ENCODE peak calls at places on chromosomes 2 and 18, in nine cellular contexts. I is right lobe of liver, O is esophagus muscularis mucosa, W is IMR-90, Y is K562, G is heart left ventricle, N is vagina, C is A549, F is thyroid gland. B is an unnamed sample. For H3K4me1, the result is how much of the 10 kb centered on the place peaks cover.

GRCh38 chr18:42174909-42175308 is 219.9 kb downstream of the PIK3C3 start:
- DNase-seq in I (no peak), G (no peak), F (no peak), C (no peak), W (no peak), Y (no peak), N (no peak), O (no peak), B (no peak)

GRCh38 chr2:164073758-164074094 is 337.9 kb upstream of the FIGN start:
- DNase-seq in F (no peak), G (no peak), W (no peak), I (no peak), C (no peak), Y (no peak), N (no peak), O (no peak), B (no peak)

GRCh38 chr2:3485166-3485565 is 34.2 kb downstream of the ADI1 start:
- DNase-seq in F (no peak), W (no peak), I (no peak), Y (no peak), G (no peak), N (no peak), O (no peak), C (no peak), B (peak)

GRCh38 chr2:176494949-176495353 is 225.7 kb downstream of the MTX2 start:
- DNase-seq in G (no peak), N (no peak), F (peak), I (no peak), O (no peak), W (no peak), C (no peak), Y (no peak), B (peak)

GRCh38 chr2:193824474-193824873 is 1629.7 kb upstream of the TMEFF2 start:
- DNase-seq in N (no peak), C (peak), G (no peak), Y (no peak), W (no peak), O (no peak), F (no peak), I (no peak), B (no peak)

GRCh38 chr2:15560404-15560987 is 638 bp downstream of the NBAS start:
- DNase-seq in N (no peak), G (no peak), O (no peak), Y (peak), I (no peak), F (peak), C (peak), W (peak), B (no peak)

GRCh38 chr2:41038408-41038807 is 586.5 kb upstream of the SLC8A1 start:
- DNase-seq in I (no peak), Y (no peak), O (no peak), C (no peak), N (no peak), F (no peak), G (no peak), W (peak), B (no peak)

GRCh38 chr2:196242131-196242620 is 70.8 kb upstream of the STK17B start:
- DNase-seq in W (peak), I (no peak), F (no peak), G (no peak), C (no peak), O (no peak), N (no peak), Y (no peak), B (no peak)

GRCh38 chr2:177072069-177072468 is 140.5 kb upstream of the HNRNPA3 start:
- DNase-seq in Y (no peak), F (no peak), W (no peak), N (no peak), I (no peak), O (no peak), G (no peak), C (no peak), B (no peak)

GRCh38 chr2:239222346-239223028 is 178.3 kb downstream of the HDAC4 start:
- DNase-seq in I (peak), G (no peak), C (no peak), N (no peak), O (no peak), Y (no peak), W (peak), F (no peak), B (peak)

GRCh38 chr2:108382196-108382595 is 4.4 kb downstream of the SULT1C4 start:
- DNase-seq in G (no peak), O (no peak), C (no peak), Y (no peak), N (no peak), W (peak), F (no peak), I (no peak), B (no peak)

GRCh38 chr2:11669454-11670291 is at the start of gene NTSR2:
- DNase-seq in C (peak), I (no peak), O (no peak), W (peak), F (peak), N (no peak), G (peak), Y (peak), B (peak)

GRCh38 chr2:11676640-11677039 is 6.6 kb upstream of the NTSR2 start:
- DNase-seq in F (no peak), C (peak), G (no peak), O (no peak), I (no peak), N (no peak), Y (no peak), W (no peak), B (peak)

GRCh38 chr2:11675423-11676112 is 5.6 kb upstream of the NTSR2 start:
- DNase-seq in I (no peak), Y (no peak), F (no peak), G (no peak), C (no peak), O (no peak), N (no peak), W (no peak), B (no peak)

GRCh38 chr2:11674983-11675382 is 5.0 kb upstream of the NTSR2 start:
- DNase-seq in G (no peak), N (no peak), Y (no peak), F (no peak), O (no peak), I (no peak), W (no peak), C (no peak), B (no peak)

DNA sequence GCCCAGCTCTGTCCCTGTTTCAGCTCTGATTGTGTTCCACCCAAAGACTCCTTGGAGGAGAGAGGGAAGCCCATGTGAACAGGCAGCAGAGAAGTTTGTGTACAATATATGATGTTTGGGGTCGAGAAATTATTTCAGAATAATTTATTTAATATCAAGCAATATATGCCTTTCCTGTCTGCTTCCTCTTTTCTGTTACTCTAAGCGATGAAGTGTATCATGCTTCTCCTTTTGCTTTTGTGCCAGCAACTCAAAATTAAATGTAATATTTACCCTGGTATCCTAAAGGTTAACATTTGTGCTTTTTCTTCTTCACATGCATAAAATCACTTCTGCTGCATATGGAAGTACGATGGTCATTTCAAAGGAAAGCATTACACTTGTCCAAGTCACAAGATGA is 2.4 kb upstream of the NTSR2 start:
- DNase-seq in I (no peak), W (no peak), G (no peak), O (no peak), Y (no peak), N (no peak), F (no peak), C (no peak), B (no peak)
- TF ChIP-seq POLR2A in I (no peak), W (no peak), G (no peak), O (no peak), Y (no peak), N (no peak), F (no peak), C (no peak), B (no peak)

GRCh38 chr18:62329676-62330454 is 4.8 kb downstream of the TNFRSF11A start:
- DNase-seq in O (no peak), F (peak), G (peak), Y (no peak), N (no peak), W (peak), I (peak), C (no peak), B (no peak)

GRCh38 chr18:62328775-62329525 is 3.8 kb downstream of the TNFRSF11A start:
- DNase-seq in W (no peak), G (no peak), N (no peak), I (no peak), C (no peak), F (no peak), Y (no peak), O (no peak), B (no peak)

GRCh38 chr18:62325806-62326645 is 916 bp downstream of the TNFRSF11A start:
- DNase-seq in C (peak), N (no peak), F (peak), W (peak), O (no peak), G (no peak), Y (no peak), I (no peak), B (no peak)

GRCh38 chr18:62326646-62327348 is 1.7 kb downstream of the TNFRSF11A start:
- DNase-seq in G (no peak), F (no peak), N (no peak), Y (no peak), W (no peak), C (no peak), O (no peak), I (no peak), B (no peak)

DNA sequence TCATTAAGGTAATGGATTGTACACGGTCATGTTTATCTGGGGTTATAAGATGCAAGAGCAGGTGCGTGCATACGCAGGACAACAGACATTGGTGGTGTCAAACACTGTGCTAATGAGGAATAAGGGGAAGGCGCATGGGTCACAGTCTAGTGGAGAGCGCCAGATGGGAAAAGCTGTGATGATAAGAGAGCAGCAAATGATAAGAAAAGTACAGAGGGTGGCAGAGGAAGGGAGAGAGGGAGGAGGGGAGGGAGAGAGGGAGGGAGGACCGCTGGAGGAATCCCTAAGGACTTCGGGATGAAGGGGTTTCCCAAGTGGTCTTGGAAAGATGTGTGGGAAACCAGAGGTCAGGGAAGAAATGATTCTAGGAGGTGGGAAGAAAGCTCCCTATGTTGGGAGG is 2.9 kb downstream of the TNFRSF11A start:
- DNase-seq in Y (no peak), O (no peak), I (no peak), F (no peak), N (no peak), W (no peak), G (no peak), C (no peak), B (no peak)
- H3K4me1 ChIP-seq in Y (under half), O (under half), I (under half), F (under half), N (under half), W (under half), G (under half), C (under half), B (under half)

GRCh38 chr2:223600056-223600455 is 2.1 kb downstream of the SCG2 start:
- DNase-seq in G (no peak), N (no peak), W (peak), Y (no peak), C (no peak), I (no peak), O (no peak), F (no peak), B (no peak)
- H3K27ac ChIP-seq in G (no peak), N (no peak), W (no peak), Y (no peak), C (no peak), I (no peak), O (no peak), F (no peak), B (no peak)

DNA sequence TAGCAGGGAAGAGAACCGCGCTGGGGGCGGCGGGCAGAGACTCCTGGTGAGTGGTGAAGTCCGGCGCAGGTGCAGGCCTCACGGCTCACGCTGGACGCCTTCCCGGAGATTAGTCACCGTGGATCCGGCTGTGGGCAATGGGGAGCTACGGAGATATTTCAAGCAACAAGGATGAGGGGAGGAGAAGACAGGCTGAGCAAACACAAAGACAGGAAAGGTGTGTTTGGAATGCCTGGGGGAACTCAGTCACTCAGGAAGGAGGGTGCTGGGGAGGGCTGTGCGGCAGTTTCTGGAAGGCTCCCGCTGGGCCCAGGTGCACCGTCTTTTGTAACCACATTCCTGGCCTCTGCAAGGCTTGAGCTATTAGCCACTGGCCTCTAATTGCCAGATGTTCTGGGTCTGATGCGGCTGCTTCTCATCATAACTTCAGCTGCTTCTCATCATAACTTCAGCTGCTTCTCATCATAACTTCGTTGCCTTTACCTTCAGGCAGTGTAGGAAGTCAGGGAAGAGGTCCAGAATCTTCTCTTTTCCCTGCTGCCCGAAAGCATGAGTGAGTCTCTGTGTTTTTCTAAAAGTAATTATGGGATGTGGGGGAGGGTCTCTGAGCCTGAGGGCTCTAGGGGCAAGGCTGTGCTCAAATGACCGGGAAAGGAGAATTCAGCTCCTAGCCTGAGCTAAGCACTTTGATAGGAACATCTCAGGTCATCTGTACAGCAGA is 118.9 kb downstream of the PXDN start:
- DNase-seq in F (peak), Y (no peak), O (no peak), N (no peak), I (no peak), C (peak), G (peak), W (peak), B (peak)
- TF ChIP-seq POLR2A in F (no peak), Y (no peak), O (no peak), N (no peak), I (no peak), C (no peak), G (no peak), W (no peak), B (no peak)

GRCh38 chr2:9813312-9814128 is 29.8 kb upstream of the TAF1B start:
- DNase-seq in F (peak), I (peak), G (peak), N (peak), C (peak), Y (peak), O (no peak), W (peak), B (peak)

GRCh38 chr2:9811679-9812511 is 31.4 kb upstream of the TAF1B start:
- DNase-seq in C (no peak), O (no peak), I (no peak), Y (no peak), W (no peak), G (no peak), F (no peak), N (no peak), B (no peak)

GRCh38 chr2:9814129-9814868 is 29.0 kb upstream of the TAF1B start:
- DNase-seq in W (no peak), I (no peak), O (no peak), N (peak), G (no peak), F (no peak), C (no peak), Y (no peak), B (no peak)

GRCh38 chr2:9815076-9815475 is 28.2 kb upstream of the TAF1B start:
- DNase-seq in C (no peak), I (no peak), W (no peak), O (no peak), F (no peak), N (no peak), Y (no peak), G (no peak), B (no peak)

GRCh38 chr2:9812945-9813311 is 30.3 kb upstream of the TAF1B start:
- DNase-seq in C (no peak), I (no peak), W (no peak), N (no peak), Y (no peak), F (no peak), O (no peak), G (no peak), B (no peak)
- H3K4me1 ChIP-seq in C (under half), I (under half), W (under half), N (under half), Y (under half), F (under half), O (under half), G (under half), B (under half)

GRCh38 chr2:217905906-217906305 is 96.9 kb downstream of the TNS1 start:
- DNase-seq in G (no peak), F (no peak), I (no peak), W (no peak), O (no peak), Y (no peak), N (no peak), C (no peak), B (peak)
- H3K27ac ChIP-seq in G (peak), F (peak), I (peak), W (no peak), O (peak), Y (no peak), N (peak), C (no peak), B (peak)

DNA sequence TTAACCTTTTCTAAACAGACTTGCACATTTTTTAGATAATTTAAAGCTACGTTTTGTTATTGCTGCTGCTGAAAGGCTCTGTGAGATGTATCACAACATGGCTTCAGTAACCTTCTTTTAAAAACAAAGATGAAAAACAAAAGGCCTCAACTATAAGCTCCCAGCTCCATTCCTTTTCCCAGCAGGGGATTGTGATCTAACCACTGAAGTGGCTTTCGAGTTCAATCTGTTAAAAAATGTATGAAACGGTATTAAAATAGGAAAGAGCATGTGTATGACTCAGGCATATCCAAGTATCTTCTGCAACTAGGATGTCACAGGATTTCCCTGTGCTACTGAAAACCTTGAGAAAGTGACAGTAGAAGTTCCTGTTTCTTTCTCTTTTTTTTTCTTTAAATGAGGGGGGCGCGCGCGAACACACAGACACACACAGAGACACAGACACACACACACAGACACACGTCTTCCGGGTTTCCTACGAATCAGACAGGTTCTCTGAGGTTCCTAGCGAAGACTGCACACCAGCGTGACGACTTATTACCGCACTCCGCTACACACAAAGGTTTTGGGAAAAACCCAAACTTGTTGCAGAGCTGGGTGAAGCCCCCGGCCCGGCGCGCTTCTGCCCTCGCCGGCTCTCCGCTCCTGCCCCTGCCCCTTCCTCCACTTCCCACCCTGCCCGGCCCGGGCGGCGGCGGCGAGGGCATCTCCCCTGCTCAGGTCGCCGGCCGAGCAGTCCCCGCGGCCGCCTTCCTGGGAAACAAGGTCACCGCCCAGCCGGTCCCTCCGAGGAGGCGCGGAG is 86.8 kb downstream of the RBMS1 start:
- DNase-seq in F (peak), O (peak), W (peak), C (peak), G (peak), Y (no peak), I (peak), N (no peak), B (peak)
- TF ChIP-seq POLR2A in F (no peak), O (no peak), W (peak), C (peak), G (no peak), Y (no peak), I (peak), N (no peak), B (no peak)